ENCODE peak calls at places on chromosomes 1 and 21, in four cellular contexts. G, L, E and D are unnamed samples.

GRCh38 chr1:56194911-56195310 is 384.5 kb downstream of the PLPP3 start:
- DNase-seq in E (no peak), L (no peak), G (no peak), D (peak; percentile 90)

GRCh38 chr1:40803447-40803846 is 19.9 kb downstream of the KCNQ4 start:
- DNase-seq in E (no peak), L (no peak), G (no peak), D (no peak)

GRCh38 chr1:2556277-2557145 is at the start of gene TNFRSF14:
- DNase-seq in L (peak; percentile 72), G (peak; percentile 72), E (peak; percentile 70), D (peak; percentile 56)

GRCh38 chr21:35943752-35944151 is 116.6 kb downstream of the SETD4 start:
- DNase-seq in G (no peak), L (no peak), E (no peak), D (no peak)

GRCh38 chr1:216932424-216932823 is 209.2 kb upstream of the ESRRG start:
- DNase-seq in G (no peak), L (no peak), E (no peak), D (no peak)

GRCh38 chr1:21468597-21468996 is 28.7 kb downstream of the NBPF3 start:
- DNase-seq in G (peak; percentile 17), L (no peak), E (peak; percentile 29), D (no peak)

GRCh38 chr21:32360401-32360981 is 32.3 kb downstream of the URB1 start:
- DNase-seq in G (no peak), L (peak; percentile 13), E (no peak), D (no peak)

GRCh38 chr1:6037338-6037762 is 8.3 kb upstream of the KCNAB2 start:
- DNase-seq in E (peak; percentile 47), G (peak; percentile 18), L (no peak), D (peak; percentile 37)

GRCh38 chr1:26387447-26387846 is 14.9 kb upstream of the ZNF683 start:
- DNase-seq in E (no peak), G (no peak), L (no peak), D (no peak)

DNA sequence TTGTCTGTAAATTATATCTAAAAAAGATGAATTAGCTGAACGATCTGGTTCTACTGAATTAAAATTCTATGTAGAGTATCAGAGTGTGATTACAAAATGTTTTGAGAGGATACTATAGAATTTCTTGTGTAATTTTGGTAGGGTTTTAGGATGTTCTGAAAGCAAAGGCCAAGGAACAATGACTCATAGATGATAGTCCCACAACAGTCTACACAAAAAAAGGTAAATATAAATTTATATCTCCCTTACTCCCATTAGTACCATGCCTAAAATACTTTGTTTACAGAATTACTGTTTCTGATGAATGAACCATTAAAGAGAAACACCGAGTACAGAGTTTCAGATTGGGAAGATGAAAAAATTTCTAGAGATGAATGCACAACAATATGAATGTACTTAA is 9.5 kb downstream of the EDEM3 start:
- DNase-seq in G (no peak), E (no peak), L (no peak), D (no peak)
- H3K4me1 ChIP-seq in G (peaks cover 44% of the 10 kb centered on the region), E (peaks cover 8% of the 10 kb centered on the region), L (no peaks in the 10 kb centered on the region), D (peaks cover 48% of the 10 kb centered on the region)

GRCh38 chr1:51964309-51964696 is 26.2 kb downstream of the RAB3B start:
- DNase-seq in E (no peak), G (no peak), L (no peak), D (no peak)
- H3K4me3 ChIP-seq in E (no peak overlapping the region), G (no peak overlapping the region), L (no peak overlapping the region), D (no peak overlapping the region)

GRCh38 chr1:152228831-152229230 is 4.8 kb upstream of the HRNR start:
- DNase-seq in L (no peak), G (no peak), E (no peak), D (no peak)
- H3K9me3 ChIP-seq in L (no peaks in the 10 kb centered on the region), G (no peaks in the 10 kb centered on the region), E (no peaks in the 10 kb centered on the region), D (no peaks in the 10 kb centered on the region)

GRCh38 chr1:65164633-65165032 is 16.6 kb downstream of the AK4 start:
- DNase-seq in G (no peak), E (no peak), L (no peak), D (peak; percentile 84)
- H3K4me1 ChIP-seq in G (no peaks in the 10 kb centered on the region), E (no peaks in the 10 kb centered on the region), L (no peaks in the 10 kb centered on the region), D (peaks cover 61% of the 10 kb centered on the region)

GRCh38 chr1:17582124-17582768 is 42.7 kb downstream of the ARHGEF10L start:
- DNase-seq in G (no peak), E (no peak), L (no peak), D (no peak)
- H3K4me3 ChIP-seq in G (no peak overlapping the region), E (no peak overlapping the region), L (peak overlapping the region; percentile 92), D (no peak overlapping the region)

GRCh38 chr1:186104459-186104858 is 270.6 kb downstream of the TPR start:
- DNase-seq in E (no peak), G (no peak), L (no peak), D (no peak)

GRCh38 chr1:186102559-186103148 is 272.4 kb downstream of the TPR start:
- DNase-seq in E (no peak), G (no peak), L (no peak), D (peak; percentile 85)

GRCh38 chr1:186099362-186100064 is 275.5 kb downstream of the TPR start:
- DNase-seq in E (no peak), G (no peak), L (no peak), D (no peak)

GRCh38 chr1:186102107-186102506 is 272.9 kb downstream of the TPR start:
- DNase-seq in L (no peak), G (no peak), E (no peak), D (peak; percentile 16)
- H3K9me3 ChIP-seq in L (no peaks in the 10 kb centered on the region), G (no peaks in the 10 kb centered on the region), E (no peaks in the 10 kb centered on the region), D (no peaks in the 10 kb centered on the region)

GRCh38 chr1:195458365-195458764 is 1149.9 kb downstream of the KCNT2 start:
- DNase-seq in G (no peak), E (no peak), L (no peak), D (no peak)
- H3K4me1 ChIP-seq in G (no peaks in the 10 kb centered on the region), E (no peaks in the 10 kb centered on the region), L (no peaks in the 10 kb centered on the region), D (no peaks in the 10 kb centered on the region)

GRCh38 chr1:63790989-63791388 is 17.2 kb downstream of the ROR1 start:
- DNase-seq in E (no peak), G (no peak), L (no peak), D (no peak)

GRCh38 chr1:63792152-63792551 is 18.3 kb downstream of the ROR1 start:
- DNase-seq in E (peak; percentile 10), G (no peak), L (no peak), D (no peak)

GRCh38 chr1:63793741-63794240 is 20.0 kb downstream of the ROR1 start:
- DNase-seq in E (no peak), L (no peak), G (no peak), D (no peak)

GRCh38 chr1:63787875-63788274 is 14.1 kb downstream of the ROR1 start:
- DNase-seq in E (no peak), G (no peak), L (no peak), D (no peak)

GRCh38 chr1:63789856-63790605 is 16.2 kb downstream of the ROR1 start:
- DNase-seq in E (no peak), L (no peak), G (no peak), D (no peak)
- H3K4me3 ChIP-seq in E (no peak overlapping the region), L (no peak overlapping the region), G (no peak overlapping the region), D (no peak overlapping the region)